ENCODE peak calls at places on chromosome 11, in five cellular contexts. X is heart left ventricle, Z is HepG2, C is lower lobe of right lung, F is aorta. N is an unnamed sample. For H3K4me1, the result is how much of the 10 kb centered on the place peaks cover.

GRCh38 chr11:108965602-108966001 is 300.7 kb downstream of the DDX10 start:
- DNase-seq in X (no peak), Z (no peak), C (no peak), F (no peak), N (no peak)

GRCh38 chr11:29606596-29606995 is 410.2 kb downstream of the KCNA4 start:
- DNase-seq in X (no peak), Z (no peak), C (no peak), F (no peak), N (no peak)

GRCh38 chr11:17129003-17129402 is 51.5 kb upstream of the RPS13 start:
- DNase-seq in X (no peak), Z (no peak), C (no peak), F (no peak), N (no peak)

GRCh38 chr11:32563600-32563959 is 20.1 kb upstream of the EIF3M start:
- DNase-seq in X (no peak), Z (no peak), C (no peak), F (no peak), N (no peak)

GRCh38 chr11:132632641-132633124 is 899.6 kb downstream of the OPCML start:
- DNase-seq in X (no peak), Z (no peak), C (no peak), F (no peak), N (no peak)

GRCh38 chr11:109423114-109423859 is 1.3 kb downstream of the C11orf87 start:
- DNase-seq in X (no peak), Z (no peak), C (no peak), F (no peak), N (peak)

GRCh38 chr11:117011541-117011908 is 86.7 kb downstream of the SIK3 start:
- DNase-seq in X (no peak), Z (no peak), C (no peak), F (no peak), N (no peak)

GRCh38 chr11:10307411-10308207 is 2.7 kb downstream of the ADM start:
- DNase-seq in X (peak), Z (peak), C (peak), F (peak), N (peak)

GRCh38 chr11:60307507-60308195 is 19.4 kb upstream of the MS4A6E start:
- DNase-seq in X (no peak), Z (no peak), C (no peak), F (no peak), N (no peak)

GRCh38 chr11:108319541-108320145 is 96.8 kb downstream of the ATM start:
- DNase-seq in X (no peak), Z (no peak), C (no peak), F (no peak), N (no peak)

GRCh38 chr11:125071831-125072209 is 8.7 kb downstream of the SLC37A2 start:
- DNase-seq in X (no peak), Z (no peak), C (no peak), F (no peak), N (peak)

GRCh38 chr11:71183878-71184277 is 68.5 kb downstream of the SHANK2 start:
- DNase-seq in X (no peak), Z (no peak), C (no peak), F (peak), N (no peak)

GRCh38 chr11:103880968-103881367 is 155.5 kb upstream of the DDI1 start:
- DNase-seq in X (no peak), Z (no peak), C (no peak), F (no peak), N (no peak)

GRCh38 chr11:107457205-107457557 is 444 bp downstream of the CWF19L2 start:
- DNase-seq in X (no peak), Z (no peak), C (no peak), F (no peak), N (no peak)

GRCh38 chr11:126139541-126140091 is 71.8 kb downstream of the RPUSD4 start:
- DNase-seq in X (peak), Z (no peak), C (no peak), F (no peak), N (peak)

GRCh38 chr11:30830666-30831065 is 244.5 kb upstream of the MPPED2 start:
- DNase-seq in X (no peak), Z (no peak), C (no peak), F (no peak), N (no peak)

GRCh38 chr11:77113382-77114088 is 10.9 kb downstream of the OMP start:
- DNase-seq in X (no peak), Z (no peak), C (no peak), F (no peak), N (peak)

GRCh38 chr11:59174664-59175033 is 2.7 kb downstream of the DTX4 start:
- DNase-seq in X (no peak), Z (peak), C (no peak), F (no peak), N (no peak)

GRCh38 chr11:117187799-117188481 is 9.4 kb downstream of the SIDT2 start:
- DNase-seq in X (no peak), Z (no peak), C (peak), F (peak), N (no peak)

GRCh38 chr11:128297111-128297651 is 290.2 kb downstream of the ETS1 start:
- DNase-seq in X (no peak), Z (no peak), C (no peak), F (no peak), N (no peak)

GRCh38 chr11:28461846-28462245 is 353.7 kb downstream of the METTL15 start:
- DNase-seq in X (no peak), Z (peak), C (no peak), F (no peak), N (no peak)

GRCh38 chr11:109306322-109306721 is 115.7 kb upstream of the C11orf87 start:
- DNase-seq in X (no peak), Z (no peak), C (no peak), F (no peak), N (no peak)

GRCh38 chr11:106956887-106957505 is 61.3 kb downstream of the GUCY1A2 start:
- DNase-seq in X (no peak), Z (no peak), C (no peak), F (no peak), N (peak)

GRCh38 chr11:95520361-95520760 is 269.2 kb downstream of the FAM76B start:
- DNase-seq in X (no peak), Z (no peak), C (no peak), F (no peak), N (no peak)

GRCh38 chr11:29159552-29160465 is 857.0 kb downstream of the KCNA4 start:
- DNase-seq in X (peak), Z (peak), C (no peak), F (no peak), N (no peak)

GRCh38 chr11:126391970-126392637 is 36.6 kb downstream of the ST3GAL4 start:
- DNase-seq in X (peak), Z (peak), C (no peak), F (no peak), N (peak)

GRCh38 chr11:92322225-92322624 is 97.6 kb downstream of the FAT3 start:
- DNase-seq in X (no peak), Z (no peak), C (no peak), F (no peak), N (no peak)

GRCh38 chr11:134932761-134933160 is 520.7 kb upstream of the B3GAT1 start:
- DNase-seq in X (peak), Z (no peak), C (no peak), F (no peak), N (no peak)

GRCh38 chr11:92131289-92131890 is 93.2 kb upstream of the FAT3 start:
- DNase-seq in X (no peak), Z (no peak), C (no peak), F (no peak), N (no peak)

GRCh38 chr11:123195182-123196059 is at the start of gene CLMP:
- DNase-seq in X (peak), Z (no peak), C (no peak), F (peak), N (peak)

GRCh38 chr11:46808804-46809431 is 37.2 kb downstream of the CKAP5 start:
- DNase-seq in X (no peak), Z (peak), C (no peak), F (no peak), N (no peak)

GRCh38 chr11:129484068-129484467 is 108.4 kb downstream of the BARX2 start:
- DNase-seq in X (no peak), Z (no peak), C (no peak), F (no peak), N (no peak)

GRCh38 chr11:120501440-120501839 is 10.1 kb upstream of the GRIK4 start:
- DNase-seq in X (no peak), Z (no peak), C (no peak), F (no peak), N (no peak)
- H3K4me1 ChIP-seq in X (under half), Z (under half), C (under half), F (under half), N (under half)

DNA sequence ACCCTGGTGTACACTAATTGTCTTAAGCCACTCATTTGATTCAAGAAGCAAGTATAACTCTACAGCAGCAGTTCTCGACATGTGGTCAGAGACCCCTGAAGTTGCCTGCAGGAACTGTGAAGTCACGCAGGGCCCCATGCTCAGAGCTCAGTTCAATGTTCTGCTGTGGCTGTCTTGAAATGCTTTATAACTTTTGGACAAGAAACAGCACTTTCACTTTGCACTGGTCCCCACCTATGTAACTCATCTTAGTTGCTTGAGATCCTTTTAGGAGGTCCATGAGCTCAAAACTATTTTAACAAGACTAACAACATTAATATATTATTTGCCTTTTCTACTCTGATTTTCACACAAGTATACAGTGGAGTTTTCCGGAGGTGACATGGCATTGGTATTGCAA is 64.7 kb downstream of the PRR5L start:
- DNase-seq in X (no peak), Z (no peak), C (no peak), F (no peak), N (no peak)
- H3K4me1 ChIP-seq in X (under half), Z (under half), C (under half), F (under half), N (under half)

GRCh38 chr11:68374531-68374930 is 62.1 kb downstream of the LRP5 start:
- DNase-seq in X (no peak), Z (no peak), C (no peak), F (no peak), N (no peak)

GRCh38 chr11:68375337-68375736 is 62.9 kb downstream of the LRP5 start:
- DNase-seq in X (no peak), Z (no peak), C (no peak), F (no peak), N (no peak)

GRCh38 chr11:68373810-68374501 is 61.6 kb downstream of the LRP5 start:
- DNase-seq in X (peak), Z (peak), C (no peak), F (no peak), N (peak)

GRCh38 chr11:68379216-68379615 is 66.8 kb downstream of the LRP5 start:
- DNase-seq in X (no peak), Z (no peak), C (no peak), F (no peak), N (no peak)

GRCh38 chr11:68377389-68377795 is 65.0 kb downstream of the LRP5 start:
- DNase-seq in X (no peak), Z (no peak), C (no peak), F (no peak), N (no peak)
- H3K4me1 ChIP-seq in X (half or more), Z (half or more), C (half or more), F (under half), N (under half)

GRCh38 chr11:66068154-66068821 is 1.8 kb upstream of the PACS1 start:
- DNase-seq in X (peak), Z (peak), C (peak), F (peak), N (peak)

GRCh38 chr11:66067640-66068039 is 2.4 kb upstream of the PACS1 start:
- DNase-seq in X (no peak), Z (no peak), C (no peak), F (no peak), N (no peak)

GRCh38 chr11:66069715-66070603 is at the start of gene PACS1:
- DNase-seq in X (peak), Z (peak), C (peak), F (peak), N (peak)

GRCh38 chr11:66070604-66071325 is 693 bp downstream of the PACS1 start:
- DNase-seq in X (peak), Z (no peak), C (peak), F (peak), N (peak)

GRCh38 chr11:66068923-66069714 is 953 bp upstream of the PACS1 start:
- DNase-seq in X (peak), Z (peak), C (no peak), F (peak), N (peak)
- H3K4me1 ChIP-seq in X (under half), Z (half or more), C (under half), F (under half), N (under half)

GRCh38 chr11:72773696-72774095 is 20.2 kb downstream of the STARD10 start:
- DNase-seq in X (no peak), Z (no peak), C (no peak), F (no peak), N (no peak)

GRCh38 chr11:72776117-72776843 is 17.6 kb downstream of the STARD10 start:
- DNase-seq in X (no peak), Z (no peak), C (no peak), F (no peak), N (no peak)

GRCh38 chr11:72776844-72777754 is 16.7 kb downstream of the STARD10 start:
- DNase-seq in X (peak), Z (no peak), C (peak), F (no peak), N (no peak)

GRCh38 chr11:72774499-72774898 is 19.3 kb downstream of the STARD10 start:
- DNase-seq in X (no peak), Z (no peak), C (no peak), F (no peak), N (no peak)

GRCh38 chr11:72775288-72776110 is 18.3 kb downstream of the STARD10 start:
- DNase-seq in X (no peak), Z (no peak), C (no peak), F (no peak), N (no peak)
- H3K4me1 ChIP-seq in X (under half), Z (half or more), C (under half), F (under half), N (under half)

GRCh38 chr11:68828957-68829356 is 12.8 kb downstream of the CPT1A start:
- DNase-seq in X (no peak), Z (no peak), C (no peak), F (no peak), N (no peak)

GRCh38 chr11:68828155-68828931 is 13.4 kb downstream of the CPT1A start:
- DNase-seq in X (peak), Z (no peak), C (peak), F (no peak), N (peak)

GRCh38 chr11:68826726-68827125 is 15.0 kb downstream of the CPT1A start:
- DNase-seq in X (no peak), Z (no peak), C (no peak), F (no peak), N (no peak)

GRCh38 chr11:68825603-68826002 is 16.1 kb downstream of the CPT1A start:
- DNase-seq in X (no peak), Z (peak), C (no peak), F (no peak), N (no peak)

DNA sequence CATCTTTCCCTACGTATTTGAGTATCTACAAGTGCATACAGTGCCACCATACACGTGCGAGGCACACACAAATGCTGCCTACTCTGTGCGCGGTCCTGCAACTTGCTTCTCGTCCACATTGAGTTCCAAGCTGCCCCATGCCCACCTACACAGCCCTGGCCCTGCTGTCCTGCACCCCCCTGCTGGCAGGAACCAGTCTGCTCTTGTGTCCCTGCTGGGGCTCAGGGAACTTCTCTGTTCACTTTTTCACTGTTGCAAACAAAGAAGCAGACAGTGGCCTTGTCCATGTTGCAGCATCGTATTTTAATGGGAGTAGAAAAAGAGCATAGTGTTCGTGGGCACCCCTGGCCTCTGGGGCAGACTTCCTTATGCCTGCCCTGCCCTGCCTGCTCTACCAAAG is 14.0 kb downstream of the CPT1A start:
- DNase-seq in X (no peak), Z (peak), C (no peak), F (no peak), N (no peak)
- H3K4me1 ChIP-seq in X (under half), Z (under half), C (half or more), F (under half), N (under half)

GRCh38 chr11:82932564-82932963 is 31.0 kb downstream of the DDIAS start:
- DNase-seq in X (no peak), Z (no peak), C (no peak), F (no peak), N (no peak)

GRCh38 chr11:82927264-82927880 is 25.8 kb downstream of the DDIAS start:
- DNase-seq in X (no peak), Z (peak), C (no peak), F (no peak), N (no peak)

GRCh38 chr11:82930229-82930628 is 28.7 kb downstream of the DDIAS start:
- DNase-seq in X (no peak), Z (no peak), C (no peak), F (no peak), N (no peak)

GRCh38 chr11:82930734-82931133 is 29.2 kb downstream of the DDIAS start:
- DNase-seq in X (no peak), Z (no peak), C (no peak), F (no peak), N (no peak)

GRCh38 chr11:82929121-82929520 is 27.6 kb downstream of the DDIAS start:
- DNase-seq in X (no peak), Z (no peak), C (no peak), F (no peak), N (no peak)
- H3K4me1 ChIP-seq in X (under half), Z (under half), C (under half), F (under half), N (under half)

GRCh38 chr11:33723238-33723881 is 12.9 kb downstream of the CD59 start:
- DNase-seq in X (peak), Z (no peak), C (no peak), F (no peak), N (peak)

GRCh38 chr11:33721984-33722383 is 14.2 kb downstream of the CD59 start:
- DNase-seq in X (no peak), Z (no peak), C (no peak), F (no peak), N (no peak)

GRCh38 chr11:33724644-33725035 is 11.6 kb downstream of the CD59 start:
- DNase-seq in X (no peak), Z (no peak), C (no peak), F (no peak), N (no peak)

GRCh38 chr11:33722579-33723234 is 13.5 kb downstream of the CD59 start:
- DNase-seq in X (no peak), Z (no peak), C (no peak), F (peak), N (peak)

DNA sequence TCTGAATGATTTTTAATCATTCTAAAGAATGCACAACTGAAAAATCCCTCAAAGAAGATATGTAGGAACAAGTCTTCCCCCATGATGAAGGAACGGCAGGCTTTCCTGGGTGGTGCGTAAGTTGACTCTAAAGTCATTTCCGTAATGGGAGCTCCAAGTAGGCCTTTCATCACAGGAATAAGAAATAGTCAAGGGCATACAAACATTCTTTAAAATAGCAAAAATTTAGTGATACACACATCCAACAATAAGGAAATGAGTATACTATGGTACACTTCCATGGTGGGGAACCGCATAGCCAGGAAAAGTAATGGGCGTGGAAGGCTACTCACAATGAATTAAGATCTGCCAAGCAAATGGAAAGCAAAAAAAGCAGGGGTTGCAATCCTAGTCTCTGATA is 10.7 kb downstream of the CD59 start:
- DNase-seq in X (no peak), Z (no peak), C (no peak), F (no peak), N (no peak)
- H3K4me1 ChIP-seq in X (half or more), Z (under half), C (half or more), F (under half), N (under half)

DNA sequence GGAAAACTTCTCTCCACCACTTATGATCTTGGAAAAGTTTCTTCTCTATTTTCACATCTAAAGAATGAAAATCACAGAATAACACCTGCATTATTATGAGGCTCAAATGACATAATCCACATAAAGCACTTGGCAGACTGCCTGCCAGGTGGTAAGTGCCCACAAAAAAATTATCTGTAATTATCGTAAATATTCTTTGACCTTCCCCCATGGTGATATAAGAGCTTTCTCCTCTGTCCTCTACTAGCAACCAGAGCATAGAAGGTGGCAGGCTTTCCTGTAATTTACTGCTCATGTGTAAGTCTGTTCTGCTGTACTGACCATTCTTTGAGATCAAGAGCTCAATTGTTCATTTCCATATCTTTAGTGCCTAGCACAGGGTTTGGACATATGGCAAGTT is 51.7 kb upstream of the EED start:
- DNase-seq in X (no peak), Z (no peak), C (no peak), F (no peak), N (no peak)
- H3K4me1 ChIP-seq in X (under half), Z (under half), C (under half), F (under half), N (under half)

GRCh38 chr11:20005747-20006146 is 154.5 kb downstream of the DBX1 start:
- DNase-seq in X (no peak), Z (no peak), C (no peak), F (no peak), N (no peak)
- H3K4me1 ChIP-seq in X (half or more), Z (half or more), C (under half), F (under half), N (under half)